ENCODE peak calls at places on chromosome 11, in six cellular contexts. Z is pancreas, O is fibroblast of mammary gland, P is iPS-NIHi11, Y is colonic mucosa, F is ecto neural progenitor cell. I is an unnamed sample.

GRCh38 chr11:64148200-64148916 is 17.6 kb downstream of the MACROD1 start:
- DNase-seq in Z (peak; percentile 93), O (peak; percentile 76), P (peak; percentile 87), Y (peak; percentile 72), F (peak; percentile 87), I (peak; percentile 66)

GRCh38 chr11:47270331-47271271 is 668 bp downstream of the MADD start:
- DNase-seq in Z (no peak), O (peak; percentile 74), P (peak; percentile 79), Y (peak; percentile 53), F (no peak), I (peak; percentile 72)

GRCh38 chr11:75400110-75400865 is 970 bp downstream of the RPS3 start:
- DNase-seq in Z (no peak), O (peak; percentile 30), P (no peak), Y (no peak), F (no peak), I (peak; percentile 14)

GRCh38 chr11:77619576-77620198 is 17.9 kb downstream of the CLNS1A start:
- DNase-seq in Z (no peak), O (peak; percentile 57), P (peak; percentile 28), Y (peak; percentile 50), F (no peak), I (peak; percentile 54)

GRCh38 chr11:76265771-76266241 is 59.5 kb upstream of the WNT11 start:
- DNase-seq in Z (no peak), O (peak; percentile 11), P (no peak), Y (no peak), F (no peak), I (no peak)

GRCh38 chr11:83374311-83374710 is 88.1 kb upstream of the CCDC90B start:
- DNase-seq in Z (no peak), O (no peak), P (no peak), Y (no peak), F (no peak), I (no peak)

GRCh38 chr11:76694664-76695063 is 24.1 kb upstream of the LRRC32 start:
- DNase-seq in Z (no peak), O (peak; percentile 93), P (no peak), Y (no peak), F (no peak), I (peak; percentile 90)

GRCh38 chr11:44531636-44532035 is 33.8 kb upstream of the CD82 start:
- DNase-seq in Z (no peak), O (no peak), P (peak; percentile 2), Y (no peak), F (no peak), I (no peak)

GRCh38 chr11:86873573-86874083 is 73.3 kb downstream of the PRSS23 start:
- DNase-seq in Z (no peak), O (peak; percentile 7), P (no peak), Y (no peak), F (no peak), I (peak; percentile 31)

GRCh38 chr11:44604171-44604581 is 38.7 kb downstream of the CD82 start:
- DNase-seq in Z (no peak), O (no peak), P (no peak), Y (no peak), F (no peak), I (peak; percentile 53)

GRCh38 chr11:69013009-69013951 is at the start of gene MRGPRF:
- DNase-seq in Z (no peak), O (peak; percentile 89), P (peak; percentile 68), Y (peak; percentile 81), F (peak; percentile 67), I (peak; percentile 91)

GRCh38 chr11:113279591-113279990 is 34.8 kb upstream of the TTC12 start:
- DNase-seq in Z (no peak), O (no peak), P (no peak), Y (no peak), F (no peak), I (no peak)

GRCh38 chr11:75265851-75266531 is 25.4 kb downstream of the TPBGL start:
- DNase-seq in Z (peak; percentile 43), O (peak; percentile 59), P (no peak), Y (no peak), F (no peak), I (peak; percentile 19)

GRCh38 chr11:45180158-45180887 is 33.9 kb downstream of the PRDM11 start:
- DNase-seq in Z (peak; percentile 87), O (no peak), P (peak; percentile 90), Y (peak; percentile 70), F (peak; percentile 81), I (no peak)

GRCh38 chr11:17257200-17257599 is 19.3 kb upstream of the NUCB2 start:
- DNase-seq in Z (no peak), O (peak; percentile 82), P (no peak), Y (no peak), F (no peak), I (peak; percentile 78)